ENCODE peak calls at places on chromosomes 11 and 22, in four cellular contexts. H, F, N and T are unnamed samples.

GRCh38 chr22:29205598-29206371 is at the start of gene EMID1:
- DNase-seq in N (peak; percentile 86), H (no peak), F (peak; percentile 57), T (peak; percentile 13)

GRCh38 chr11:66685276-66686099 is 7.8 kb upstream of the RBM4B start:
- DNase-seq in F (no peak), N (peak; percentile 38), H (no peak), T (no peak)

GRCh38 chr11:68012843-68013610 is 2.9 kb downstream of the ALDH3B1 start:
- DNase-seq in N (peak; percentile 94), H (no peak), F (peak; percentile 98), T (peak; percentile 98)

GRCh38 chr11:122146475-122146874 is 30.5 kb upstream of the BLID start:
- DNase-seq in N (no peak), H (no peak), F (peak; percentile 71), T (no peak)

GRCh38 chr11:2096919-2097301 is 42.3 kb downstream of the IGF2 start:
- DNase-seq in F (peak; percentile 52), N (no peak), H (no peak), T (no peak)

GRCh38 chr11:69876013-69876412 is 56.8 kb upstream of the FGF3 start:
- DNase-seq in H (no peak), F (no peak), N (no peak), T (no peak)

GRCh38 chr11:27514558-27514957 is 8.0 kb upstream of the LIN7C start:
- DNase-seq in H (peak; percentile 52), N (no peak), F (peak; percentile 85), T (no peak)

GRCh38 chr11:116287866-116288265 is 484.9 kb downstream of the BUD13 start:
- DNase-seq in N (no peak), F (no peak), H (no peak), T (no peak)

GRCh38 chr11:19820100-19820499 is 107.5 kb downstream of the NAV2 start:
- DNase-seq in N (no peak), H (no peak), F (peak; percentile 62), T (no peak)

GRCh38 chr11:118449316-118449918 is 13.1 kb downstream of the KMT2A start:
- DNase-seq in H (no peak), N (no peak), F (no peak), T (no peak)

GRCh38 chr22:30830907-30831306 is 136.2 kb downstream of the OSBP2 start:
- DNase-seq in F (peak; percentile 96), N (no peak), H (no peak), T (peak; percentile 70)

GRCh38 chr11:65505434-65506315 is 6.8 kb downstream of the MALAT1 start:
- DNase-seq in F (peak; percentile 53), N (no peak), H (no peak), T (no peak)

GRCh38 chr11:115653926-115654325 is 149.7 kb upstream of the CADM1 start:
- DNase-seq in H (no peak), N (no peak), F (no peak), T (no peak)

GRCh38 chr11:128725630-128726461 is 32.0 kb downstream of the FLI1 start:
- DNase-seq in H (no peak), F (peak; percentile 53), N (no peak), T (no peak)

GRCh38 chr11:95338430-95338991 is 107.5 kb upstream of the SESN3 start:
- DNase-seq in N (no peak), H (no peak), F (peak; percentile 86), T (no peak)

GRCh38 chr11:76337918-76338317 is 43.0 kb downstream of the THAP12 start:
- DNase-seq in F (no peak), N (no peak), H (no peak), T (no peak)

GRCh38 chr11:64854534-64855502 is 10.4 kb upstream of the CDC42BPG start:
- DNase-seq in H (peak; percentile 88), F (peak; percentile 97), N (no peak), T (peak; percentile 97)

GRCh38 chr11:17197431-17197898 is 10.3 kb downstream of the PIK3C2A start:
- DNase-seq in N (no peak), H (no peak), F (peak; percentile 36), T (no peak)

GRCh38 chr11:3971756-3972404 is 116.4 kb downstream of the STIM1 start:
- DNase-seq in H (no peak), F (peak; percentile 60), N (no peak), T (peak; percentile 26)

GRCh38 chr11:120973501-120973900 is 50.4 kb upstream of the TBCEL start:
- DNase-seq in H (no peak), N (no peak), F (no peak), T (no peak)

GRCh38 chr22:49079743-49080500 is 747.8 kb downstream of the BRD1 start:
- DNase-seq in H (no peak), N (no peak), F (no peak), T (no peak)

GRCh38 chr11:28464252-28464867 is 356.2 kb downstream of the METTL15 start:
- DNase-seq in H (no peak), N (no peak), F (no peak), T (no peak)

GRCh38 chr11:108007819-108008218 is 879 bp upstream of the CUL5 start:
- DNase-seq in F (no peak), N (no peak), H (no peak), T (no peak)

GRCh38 chr11:898160-898517 is 12.5 kb downstream of the CHID1 start:
- DNase-seq in F (peak; percentile 36), H (no peak), N (peak; percentile 59), T (peak; percentile 36)

GRCh38 chr22:35838849-35839646 is 121.4 kb downstream of the APOL5 start:
- DNase-seq in N (no peak), H (no peak), F (peak; percentile 91), T (peak; percentile 54)

GRCh38 chr22:17579535-17579981 is 16.3 kb downstream of the SLC25A18 start:
- DNase-seq in H (no peak), F (no peak), N (no peak), T (no peak)

GRCh38 chr11:70541176-70541575 is 142.8 kb downstream of the CTTN start:
- DNase-seq in H (no peak), F (no peak), N (no peak), T (no peak)